ENCODE peak calls at places on chromosomes 6 and 20, in five cellular contexts. A, V, K, F and M are unnamed samples.

GRCh38 chr6:23591761-23592160 is 534.3 kb upstream of the NRSN1 start:
- DNase-seq in A (no peak), V (no peak), K (no peak), F (no peak), M (no peak)

GRCh38 chr6:159068904-159069578 is 24.2 kb upstream of the TAGAP start:
- DNase-seq in A (no peak), V (no peak), K (no peak), F (no peak), M (no peak)

GRCh38 chr6:147178355-147178754 is 25.9 kb upstream of the STXBP5 start:
- DNase-seq in A (no peak), V (no peak), K (no peak), F (no peak), M (no peak)

GRCh38 chr6:78854501-78854900 is 12.8 kb upstream of the IRAK1BP1 start:
- DNase-seq in A (no peak), V (no peak), K (no peak), F (no peak), M (no peak)

GRCh38 chr6:20147469-20147868 is 64.8 kb downstream of the MBOAT1 start:
- DNase-seq in A (no peak), V (no peak), K (no peak), F (no peak), M (no peak)

GRCh38 chr20:59633646-59634045 is 29.3 kb downstream of the PHACTR3 start:
- DNase-seq in A (no peak), V (no peak), K (no peak), F (peak; percentile 7), M (no peak)

GRCh38 chr6:23213193-23213592 is 643.8 kb downstream of the HDGFL1 start:
- DNase-seq in A (no peak), V (no peak), K (peak; percentile 54), F (no peak), M (no peak)

GRCh38 chr6:35552285-35552917 is 39.7 kb upstream of the TULP1 start:
- DNase-seq in A (peak; percentile 26), V (no peak), K (peak; percentile 63), F (no peak), M (peak; percentile 57)

GRCh38 chr6:2684059-2684749 is 66.5 kb downstream of the MYLK4 start:
- DNase-seq in A (peak; percentile 86), V (no peak), K (peak; percentile 88), F (no peak), M (no peak)

GRCh38 chr20:39107741-39108140 is 145.6 kb downstream of the DHX35 start:
- DNase-seq in A (peak; percentile 73), V (no peak), K (no peak), F (no peak), M (no peak)

GRCh38 chr6:96862560-96862959 is 25.3 kb upstream of the GPR63 start:
- DNase-seq in A (no peak), V (no peak), K (no peak), F (no peak), M (no peak)

GRCh38 chr6:34349226-34349625 is 43.2 kb downstream of the NUDT3 start:
- DNase-seq in A (no peak), V (no peak), K (no peak), F (no peak), M (no peak)

GRCh38 chr20:992801-993535 is 9.1 kb downstream of the RSPO4 start:
- DNase-seq in A (no peak), V (no peak), K (no peak), F (no peak), M (no peak)

GRCh38 chr6:11307226-11307625 is 74.8 kb upstream of the NEDD9 start:
- DNase-seq in A (no peak), V (no peak), K (peak; percentile 39), F (no peak), M (no peak)

GRCh38 chr6:71028236-71028876 is 71.5 kb upstream of the B3GAT2 start:
- DNase-seq in A (no peak), V (no peak), K (peak; percentile 53), F (no peak), M (no peak)

GRCh38 chr20:61904456-61904855 is 161.2 kb downstream of the TAF4 start:
- DNase-seq in A (no peak), V (no peak), K (no peak), F (no peak), M (no peak)

GRCh38 chr6:137665342-137665741 is 171.1 kb upstream of the OLIG3 start:
- DNase-seq in A (no peak), V (no peak), K (no peak), F (no peak), M (no peak)

GRCh38 chr6:422423-423061 is 31.0 kb downstream of the IRF4 start:
- DNase-seq in A (no peak), V (peak; percentile 42), K (peak; percentile 94), F (peak; percentile 97), M (no peak)

GRCh38 chr20:11216451-11217314 is 542.9 kb upstream of the JAG1 start:
- DNase-seq in A (no peak), V (no peak), K (no peak), F (no peak), M (no peak)

GRCh38 chr6:90364846-90365401 is 68.3 kb upstream of the BACH2 start:
- DNase-seq in A (no peak), V (no peak), K (peak; percentile 51), F (no peak), M (no peak)

GRCh38 chr20:43507150-43508080 is at the start of gene L3MBTL1:
- DNase-seq in A (peak; percentile 33), V (peak; percentile 55), K (peak; percentile 70), F (peak; percentile 16), M (peak; percentile 71)

GRCh38 chr6:107894821-107895396 is 63.1 kb downstream of the SEC63 start:
- DNase-seq in A (no peak), V (no peak), K (peak; percentile 48), F (no peak), M (no peak)

GRCh38 chr6:37372116-37372515 is 18.3 kb downstream of the RNF8 start:
- DNase-seq in A (no peak), V (no peak), K (peak; percentile 31), F (no peak), M (no peak)

GRCh38 chr6:73309534-73309783 is 44.6 kb downstream of the DPPA5 start:
- DNase-seq in A (no peak), V (no peak), K (peak; percentile 36), F (no peak), M (no peak)

GRCh38 chr20:62524486-62524885 is 48.7 kb upstream of the GATA5 start:
- DNase-seq in A (no peak), V (no peak), K (no peak), F (no peak), M (no peak)

DNA sequence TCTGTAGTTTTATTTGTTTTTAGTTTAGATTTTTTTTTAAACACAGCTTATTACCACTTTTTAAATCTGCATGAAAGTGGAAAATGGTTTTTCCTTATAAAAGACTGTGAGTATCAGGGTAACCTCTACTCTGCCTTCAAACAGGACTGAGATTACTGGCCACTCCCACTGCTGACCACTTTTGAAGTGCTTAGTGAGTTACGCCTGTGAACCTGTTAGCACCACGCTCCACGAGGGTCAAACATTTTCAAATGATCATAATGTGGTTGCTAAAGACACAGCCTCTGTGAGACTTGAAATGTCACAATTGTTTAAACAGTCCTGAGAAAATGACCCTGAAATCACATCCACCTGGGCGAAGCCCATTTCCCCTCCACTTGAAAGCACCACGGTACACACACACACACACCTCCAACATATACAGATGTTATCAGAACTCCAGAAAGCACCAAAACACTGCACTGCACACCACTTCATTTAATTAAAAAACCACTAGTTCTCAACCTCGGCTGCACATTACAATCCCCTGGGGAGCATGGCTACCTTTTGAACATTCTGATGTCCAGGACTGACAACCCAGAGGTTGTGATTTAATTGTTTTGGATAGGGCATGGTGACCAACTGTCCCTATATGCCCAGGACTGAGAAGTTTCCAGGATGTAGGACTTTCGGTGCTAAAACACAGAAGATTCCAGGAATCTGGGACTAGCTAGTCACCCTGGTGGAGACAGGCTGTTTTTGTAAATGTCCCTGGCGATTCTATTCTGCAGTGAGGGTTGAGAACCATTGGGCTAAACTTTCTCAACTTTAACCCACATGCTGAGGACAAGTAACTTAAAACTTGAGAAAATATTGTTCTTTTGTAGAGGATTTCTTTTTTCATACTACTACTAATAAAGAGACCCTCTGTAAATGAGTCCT is 176.4 kb upstream of the MYLIP start:
- DNase-seq in A (no peak), V (no peak), K (no peak), F (no peak), M (no peak)
- TF ChIP-seq CTCF in A (no peak), V (no peak), K (no peak), F (no peak), M (no peak)

GRCh38 chr20:51562334-51563140 is 20.0 kb upstream of the NFATC2 start:
- DNase-seq in A (peak; percentile 26), V (peak; percentile 64), K (peak; percentile 53), F (peak; percentile 75), M (peak; percentile 70)

GRCh38 chr20:51562027-51562333 is 19.5 kb upstream of the NFATC2 start:
- DNase-seq in A (no peak), V (no peak), K (no peak), F (no peak), M (no peak)

GRCh38 chr20:51563597-51564332 is 21.2 kb upstream of the NFATC2 start:
- DNase-seq in A (peak; percentile 51), V (peak; percentile 35), K (peak; percentile 54), F (no peak), M (peak; percentile 49)

GRCh38 chr20:51565298-51565697 is 22.8 kb upstream of the NFATC2 start:
- DNase-seq in A (no peak), V (no peak), K (no peak), F (no peak), M (no peak)

GRCh38 chr20:51563141-51563596 is 20.6 kb upstream of the NFATC2 start:
- DNase-seq in A (no peak), V (peak; percentile 30), K (no peak), F (no peak), M (no peak)
- TF ChIP-seq CTCF in A (no peak), V (no peak), K (no peak), F (no peak), M (no peak)

GRCh38 chr6:132789398-132789780 is 9.0 kb downstream of the SLC18B1 start:
- DNase-seq in A (no peak), V (no peak), K (no peak), F (no peak), M (no peak)

GRCh38 chr6:132792510-132792909 is 5.9 kb downstream of the SLC18B1 start:
- DNase-seq in A (no peak), V (no peak), K (no peak), F (no peak), M (no peak)

GRCh38 chr6:132788658-132789397 is 9.6 kb downstream of the SLC18B1 start:
- DNase-seq in A (no peak), V (no peak), K (no peak), F (no peak), M (no peak)

GRCh38 chr6:132790450-132790849 is 8.0 kb downstream of the SLC18B1 start:
- DNase-seq in A (no peak), V (no peak), K (no peak), F (no peak), M (no peak)
- TF ChIP-seq CTCF in A (no peak), V (no peak), K (no peak), F (no peak), M (no peak)

DNA sequence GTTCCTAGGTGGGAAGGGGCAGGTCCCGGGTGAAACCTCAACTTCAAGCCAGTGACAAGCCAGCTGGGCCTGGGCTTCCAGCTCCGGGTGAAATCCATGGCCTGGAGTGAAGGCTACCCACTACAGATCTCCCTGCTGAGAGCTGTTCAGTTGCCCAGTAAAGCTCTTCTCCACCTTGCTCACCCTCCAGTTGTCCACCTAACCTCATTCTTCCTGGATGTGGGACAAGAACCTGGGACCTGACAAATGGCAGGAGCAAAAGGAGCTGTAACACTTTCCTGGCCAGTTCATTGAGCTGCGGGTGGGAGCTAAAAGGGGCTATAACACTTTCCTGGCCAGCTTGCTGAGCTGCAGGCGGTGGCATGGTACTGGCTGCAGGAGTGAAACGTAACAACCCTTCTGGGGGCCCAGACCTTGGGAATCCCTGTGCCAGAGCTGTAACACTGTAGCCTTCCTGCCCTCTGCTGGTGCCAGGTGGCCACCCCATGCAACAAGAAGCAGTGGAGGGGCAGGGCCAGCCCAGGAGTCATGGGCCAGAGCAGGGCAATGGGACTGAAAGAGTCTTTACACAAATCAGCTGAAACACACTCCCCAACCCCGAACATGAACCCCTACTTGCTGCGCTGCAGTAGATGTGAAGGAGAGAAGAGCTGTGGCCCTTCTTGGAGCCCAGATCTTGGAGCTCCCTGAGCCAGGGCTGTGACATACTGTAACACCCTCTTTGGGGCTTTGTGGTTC is 3.6 kb upstream of the HINT3 start:
- DNase-seq in A (no peak), V (peak; percentile 21), K (peak; percentile 44), F (no peak), M (no peak)
- TF ChIP-seq CTCF in A (peak; percentile 43), V (no peak), K (peak; percentile 45), F (peak; percentile 34), M (no peak)